ENCODE peak calls at places on chromosome 20, in nine cellular contexts. X is fibroblast of mammary gland; E is mucosa of descending colon; F is CD8-positive, alpha-beta T cell; Y is psoas muscle; K is lung; P is AG10803; W is heart left ventricle; O is right lobe of liver. N is an unnamed sample.

GRCh38 chr20:6632187-6632586 is 135.3 kb upstream of the BMP2 start:
- DNase-seq in E (no peak), O (peak), F (no peak), W (peak), P (peak), Y (no peak), X (peak), K (no peak), N (peak)

GRCh38 chr20:34220581-34220980 is 20.6 kb upstream of the ASIP start:
- DNase-seq in X (peak), Y (no peak), E (no peak), O (no peak), P (peak), W (no peak), K (no peak), F (no peak), N (peak)

GRCh38 chr20:7806831-7807230 is 133.4 kb downstream of the HAO1 start:
- DNase-seq in P (no peak), E (no peak), O (no peak), X (peak), F (no peak), Y (no peak), K (no peak), W (no peak), N (peak)

GRCh38 chr20:33919653-33920052 is 74.1 kb upstream of the RALY start:
- DNase-seq in X (no peak), P (no peak), K (no peak), Y (no peak), W (no peak), E (no peak), F (no peak), O (no peak), N (no peak)

GRCh38 chr20:36314734-36315544 is 8.8 kb downstream of the DLGAP4 start:
- DNase-seq in O (no peak), F (no peak), P (no peak), W (no peak), E (no peak), K (no peak), X (no peak), Y (peak), N (no peak)

GRCh38 chr20:13865156-13865555 is 80.3 kb downstream of the NDUFAF5 start:
- DNase-seq in O (no peak), F (no peak), E (no peak), P (peak), X (no peak), Y (no peak), K (no peak), W (no peak), N (no peak)

GRCh38 chr20:44038681-44039123 is 124.0 kb downstream of the TOX2 start:
- DNase-seq in F (peak), E (no peak), O (no peak), X (peak), Y (no peak), W (no peak), K (no peak), P (peak), N (no peak)

GRCh38 chr20:4225778-4226177 is 210.4 kb upstream of the RNF24 start:
- DNase-seq in K (no peak), W (peak), X (peak), P (peak), E (no peak), F (no peak), O (no peak), Y (no peak), N (peak)

GRCh38 chr20:35284267-35284991 is at the start of gene EIF6:
- DNase-seq in F (peak), K (peak), W (peak), O (peak), P (peak), X (peak), Y (peak), E (peak), N (peak)

GRCh38 chr20:58512808-58513552 is 2.2 kb downstream of the APCDD1L start:
- DNase-seq in W (no peak), K (no peak), F (no peak), X (no peak), P (no peak), Y (no peak), E (no peak), O (no peak), N (no peak)

GRCh38 chr20:46087161-46087560 is 2.6 kb downstream of the NCOA5 start:
- DNase-seq in W (no peak), F (no peak), X (peak), P (peak), E (no peak), Y (no peak), K (no peak), O (no peak), N (no peak)

GRCh38 chr20:3115190-3116107 is 30.9 kb upstream of the AVP start:
- DNase-seq in E (no peak), O (no peak), X (peak), F (peak), P (peak), W (peak), Y (peak), K (no peak), N (peak)

GRCh38 chr20:8215516-8215915 is 83.5 kb downstream of the PLCB1 start:
- DNase-seq in Y (no peak), X (peak), K (no peak), W (no peak), O (no peak), E (no peak), P (peak), F (no peak), N (no peak)

GRCh38 chr20:23995905-23996666 is 7.5 kb upstream of the GGTLC1 start:
- DNase-seq in E (no peak), Y (no peak), P (peak), O (peak), W (peak), X (peak), F (peak), K (no peak), N (peak)

GRCh38 chr20:15289337-15289736 is 951.9 kb upstream of the FLRT3 start:
- DNase-seq in X (no peak), P (no peak), O (no peak), W (no peak), Y (no peak), E (no peak), F (no peak), K (no peak), N (no peak)

GRCh38 chr20:841568-842546 is 8.3 kb downstream of the FAM110A start:
- DNase-seq in Y (no peak), W (no peak), F (no peak), X (no peak), P (no peak), E (peak), O (no peak), K (peak), N (peak)

GRCh38 chr20:44627364-44628010 is 24.0 kb downstream of the ADA start:
- DNase-seq in E (no peak), P (no peak), O (no peak), W (no peak), F (no peak), Y (no peak), X (peak), K (no peak), N (no peak)

GRCh38 chr20:31573555-31574295 is 31.4 kb upstream of the ID1 start:
- DNase-seq in O (no peak), W (no peak), X (no peak), Y (no peak), P (no peak), F (no peak), K (peak), E (no peak), N (no peak)

GRCh38 chr20:13758884-13759283 is 25.8 kb downstream of the ESF1 start:
- DNase-seq in Y (no peak), E (no peak), F (no peak), W (no peak), P (no peak), O (no peak), K (no peak), X (no peak), N (no peak)

GRCh38 chr20:57383447-57384347 is 7.5 kb upstream of the RBM38 start:
- DNase-seq in Y (peak), X (no peak), P (no peak), K (no peak), W (no peak), F (no peak), O (no peak), E (peak), N (no peak)

GRCh38 chr20:1509237-1509636 is 18.0 kb upstream of the SIRPB2 start:
- DNase-seq in E (no peak), P (peak), O (no peak), K (no peak), W (no peak), F (no peak), X (peak), Y (no peak), N (peak)

GRCh38 chr20:35490736-35491181 is 35.4 kb downstream of the CEP250 start:
- DNase-seq in X (no peak), Y (no peak), E (no peak), W (no peak), O (no peak), F (peak), K (peak), P (no peak), N (no peak)

GRCh38 chr20:60040471-60041162 is 82.4 kb downstream of the CDH26 start:
- DNase-seq in E (no peak), P (no peak), X (no peak), W (no peak), O (no peak), F (no peak), K (no peak), Y (no peak), N (no peak)

GRCh38 chr20:1654994-1655393 is 2.6 kb downstream of the SIRPG start:
- DNase-seq in Y (no peak), W (no peak), K (no peak), F (no peak), P (no peak), O (no peak), E (no peak), X (no peak), N (no peak)

GRCh38 chr20:11323821-11324220 is 593.9 kb upstream of the BTBD3 start:
- DNase-seq in E (no peak), X (no peak), W (no peak), K (no peak), P (peak), O (no peak), F (no peak), Y (no peak), N (no peak)

GRCh38 chr20:62685781-62686555 is 22.7 kb upstream of the NTSR1 start:
- DNase-seq in F (no peak), W (no peak), O (peak), P (no peak), Y (no peak), X (no peak), K (peak), E (no peak), N (no peak)

GRCh38 chr20:56893206-56893605 is 264.1 kb downstream of the TFAP2C start:
- DNase-seq in W (no peak), P (no peak), Y (no peak), E (no peak), F (no peak), O (no peak), K (no peak), X (no peak), N (no peak)

GRCh38 chr20:57397693-57398108 is 6.5 kb downstream of the RBM38 start:
- DNase-seq in W (peak), K (no peak), E (peak), P (no peak), X (no peak), F (peak), Y (peak), O (peak), N (no peak)

GRCh38 chr20:50436696-50437095 is 73.5 kb upstream of the PTPN1 start:
- DNase-seq in O (no peak), Y (no peak), K (no peak), X (no peak), F (no peak), W (no peak), E (no peak), P (no peak), N (no peak)

GRCh38 chr20:50613438-50614169 is 77.7 kb downstream of the RIPOR3 start:
- DNase-seq in W (no peak), O (no peak), E (no peak), P (no peak), F (no peak), Y (no peak), K (no peak), X (no peak), N (no peak)

GRCh38 chr20:44166477-44166876 is 20.5 kb downstream of the JPH2 start:
- DNase-seq in W (peak), X (peak), O (no peak), K (no peak), E (no peak), P (peak), Y (peak), F (no peak), N (no peak)

GRCh38 chr20:25699914-25700313 is 3.3 kb upstream of the ZNF337 start:
- DNase-seq in X (peak), W (no peak), P (no peak), Y (no peak), F (no peak), K (no peak), E (no peak), O (no peak), N (peak)

GRCh38 chr20:33863440-33864323 is 52.5 kb downstream of the CHMP4B start:
- DNase-seq in W (no peak), O (no peak), Y (no peak), F (no peak), E (no peak), P (peak), X (no peak), K (no peak), N (no peak)

GRCh38 chr20:44187763-44188709 is 1.0 kb upstream of the JPH2 start:
- DNase-seq in K (no peak), X (no peak), O (no peak), F (no peak), E (no peak), Y (peak), W (peak), P (peak), N (no peak)

GRCh38 chr20:36234771-36235320 is 1.4 kb upstream of the AAR2 start:
- DNase-seq in E (no peak), O (no peak), W (no peak), P (no peak), X (no peak), F (no peak), K (no peak), Y (no peak), N (no peak)

GRCh38 chr20:25345721-25346120 is 44.9 kb downstream of the ABHD12 start:
- DNase-seq in K (no peak), E (no peak), X (no peak), O (no peak), F (no peak), W (no peak), Y (no peak), P (no peak), N (no peak)

GRCh38 chr20:44810391-44811149 is at the start of gene RIMS4:
- DNase-seq in K (no peak), W (no peak), O (no peak), F (no peak), P (no peak), X (no peak), E (no peak), Y (no peak), N (peak)

GRCh38 chr20:63737690-63737939 is 1.2 kb downstream of the LIME1 start:
- DNase-seq in E (no peak), Y (no peak), F (no peak), K (no peak), W (no peak), P (no peak), X (no peak), O (no peak), N (no peak)
- H3K4me3 ChIP-seq in E (no peak), Y (peak), F (peak), K (no peak), W (no peak), P (no peak), X (no peak), O (peak), N (no peak)

GRCh38 chr20:41553142-41553879 is 64.9 kb downstream of the CHD6 start:
- DNase-seq in W (no peak), O (no peak), K (no peak), X (no peak), P (no peak), Y (no peak), F (no peak), E (no peak), N (peak)
- TF ChIP-seq CTCF in W (no peak), O (no peak), K (no peak), X (no peak), P (no peak), Y (no peak), F (no peak), E (no peak), N (no peak)

DNA sequence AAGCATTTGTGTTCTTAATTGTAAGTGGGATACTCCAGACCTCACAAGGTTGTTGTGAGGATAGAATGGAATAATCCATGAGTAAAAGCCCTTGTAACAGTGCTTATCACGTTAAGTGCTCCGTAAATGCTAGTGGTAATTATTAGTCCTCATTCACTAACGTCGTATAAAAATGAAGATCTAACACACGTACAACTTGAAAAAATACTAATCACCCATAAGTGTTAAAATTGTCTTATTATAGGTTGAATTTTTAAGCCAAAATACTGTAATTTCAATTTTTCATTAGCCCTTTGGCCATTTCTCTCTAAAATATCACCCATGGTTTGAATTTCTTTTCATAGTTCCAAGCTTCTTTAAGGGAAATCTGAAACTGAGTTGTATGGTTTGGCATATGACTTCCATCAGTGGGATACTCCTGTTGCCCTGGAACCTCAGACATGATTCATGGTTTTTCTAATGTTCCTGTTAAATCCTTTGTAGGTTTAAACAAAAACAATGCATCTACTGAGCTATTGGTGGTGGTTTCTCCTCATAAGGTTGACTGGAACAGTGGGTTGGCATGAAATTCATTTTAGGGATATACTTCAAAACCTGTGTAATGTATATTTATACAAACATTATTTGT is 19.1 kb downstream of the XRN2 start:
- DNase-seq in K (no peak), F (no peak), X (peak), P (no peak), W (no peak), O (no peak), Y (no peak), E (no peak), N (no peak)
- H3K4me3 ChIP-seq in K (no peak), F (no peak), X (no peak), P (no peak), W (no peak), O (no peak), Y (no peak), E (no peak), N (no peak)

DNA sequence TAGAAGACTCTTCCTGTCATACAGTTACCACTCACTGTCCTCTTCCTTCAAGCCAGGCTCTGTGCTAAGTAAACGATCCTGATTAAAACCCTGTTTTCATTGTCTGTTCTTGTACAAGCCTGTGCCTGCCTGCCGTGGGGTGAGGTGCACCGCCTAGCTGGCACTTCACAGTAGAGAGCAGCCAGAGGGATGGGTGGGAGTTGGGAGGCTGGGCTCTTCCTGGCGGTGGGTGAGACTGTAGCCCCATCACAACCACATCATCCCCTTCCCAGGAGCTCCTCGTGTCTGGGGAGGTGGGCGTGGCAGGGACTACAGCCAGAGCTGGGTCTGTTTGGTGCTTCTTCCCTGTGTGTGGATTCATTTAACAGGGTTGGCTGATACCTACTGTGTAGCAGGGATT is 382.0 kb downstream of the TAF4 start:
- DNase-seq in E (no peak), W (no peak), P (no peak), X (no peak), O (no peak), K (no peak), Y (no peak), F (no peak), N (peak)
- TF ChIP-seq CTCF in E (no peak), W (no peak), P (no peak), X (no peak), O (no peak), K (no peak), Y (no peak), F (no peak), N (no peak)

DNA sequence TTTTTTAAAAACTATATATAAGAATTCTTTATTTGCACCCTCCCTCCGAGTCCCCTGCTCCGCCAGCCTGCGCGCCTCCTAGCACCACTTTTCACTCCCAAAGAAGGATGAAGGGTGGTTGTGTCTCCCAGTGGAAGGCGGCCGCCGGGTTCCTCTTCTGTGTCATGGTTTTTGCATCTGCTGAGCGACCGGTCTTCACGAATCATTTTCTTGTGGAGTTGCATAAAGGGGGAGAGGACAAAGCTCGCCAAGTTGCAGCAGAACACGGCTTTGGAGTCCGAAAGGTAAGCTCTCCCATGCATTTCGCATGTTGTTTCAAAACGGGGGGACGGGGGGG is 327 bp downstream of the PCSK2 start:
- DNase-seq in P (no peak), X (no peak), F (no peak), Y (no peak), E (no peak), K (no peak), W (peak), O (no peak), N (no peak)
- H3K4me3 ChIP-seq in P (no peak), X (no peak), F (no peak), Y (peak), E (no peak), K (no peak), W (no peak), O (no peak), N (no peak)

GRCh38 chr20:48294942-48295341 is 509.7 kb upstream of the SULF2 start:
- DNase-seq in Y (no peak), F (no peak), X (no peak), O (no peak), K (no peak), P (no peak), W (no peak), E (no peak), N (no peak)

GRCh38 chr20:48295966-48296421 is 510.7 kb upstream of the SULF2 start:
- DNase-seq in X (peak), K (no peak), Y (no peak), O (no peak), E (no peak), F (no peak), W (no peak), P (peak), N (no peak)

GRCh38 chr20:48292806-48293205 is 507.5 kb upstream of the SULF2 start:
- DNase-seq in O (no peak), W (no peak), P (no peak), E (no peak), X (no peak), Y (no peak), F (no peak), K (no peak), N (peak)

GRCh38 chr20:48294196-48294595 is 508.9 kb upstream of the SULF2 start:
- DNase-seq in W (no peak), P (peak), Y (no peak), K (no peak), O (no peak), F (no peak), X (peak), E (no peak), N (no peak)

GRCh38 chr20:48295445-48295903 is 510.2 kb upstream of the SULF2 start:
- DNase-seq in K (peak), F (no peak), X (peak), E (no peak), Y (no peak), P (peak), O (no peak), W (no peak), N (peak)
- TF ChIP-seq CTCF in K (no peak), F (no peak), X (peak), E (no peak), Y (no peak), P (peak), O (no peak), W (peak), N (peak)

GRCh38 chr20:37542281-37542680 is 14.6 kb upstream of the BLCAP start:
- DNase-seq in E (no peak), Y (no peak), F (no peak), P (no peak), O (no peak), K (no peak), X (no peak), W (no peak), N (no peak)
- H3K4me3 ChIP-seq in E (no peak), Y (no peak), F (no peak), P (no peak), O (no peak), K (no peak), X (no peak), W (no peak), N (no peak)